ENCODE peak calls at places on chromosomes 11 and 22, in six cellular contexts. K, W, U, A, R and P are unnamed samples.

GRCh38 chr11:88552377-88553029 is 215.0 kb upstream of the CTSC start:
- DNase-seq in K (peak), U (peak), W (peak), R (peak), A (peak), P (no peak)

GRCh38 chr22:32649515-32650200 is 151.8 kb upstream of the TIMP3 start:
- DNase-seq in K (no peak), R (peak), U (no peak), A (no peak), W (no peak), P (no peak)

GRCh38 chr11:111359223-111360149 is 19.6 kb downstream of the POU2AF1 start:
- DNase-seq in A (no peak), W (no peak), R (no peak), U (no peak), K (peak), P (no peak)

GRCh38 chr11:111069076-111069475 is 176.4 kb upstream of the POU2AF2 start:
- DNase-seq in W (peak), R (peak), A (no peak), K (peak), U (peak), P (no peak)

GRCh38 chr22:35850831-35851230 is 133.2 kb downstream of the APOL5 start:
- DNase-seq in K (no peak), R (no peak), W (no peak), U (no peak), A (no peak), P (no peak)

GRCh38 chr11:6703247-6704063 is 20.3 kb upstream of the MRPL17 start:
- DNase-seq in K (peak), R (peak), W (peak), A (peak), U (peak), P (peak)

GRCh38 chr11:132475046-132475445 is 1057.3 kb downstream of the OPCML start:
- DNase-seq in R (no peak), W (no peak), K (peak), A (no peak), U (no peak), P (no peak)

GRCh38 chr11:98307827-98308491 is 712.8 kb upstream of the CNTN5 start:
- DNase-seq in R (no peak), K (no peak), W (no peak), U (no peak), A (no peak), P (no peak)

GRCh38 chr11:37616291-37616690 is 1018.3 kb upstream of the RAG2 start:
- DNase-seq in W (no peak), R (no peak), A (no peak), U (no peak), K (no peak), P (no peak)

GRCh38 chr11:35344990-35345655 is 74.2 kb downstream of the SLC1A2 start:
- DNase-seq in K (no peak), W (no peak), R (no peak), A (no peak), U (no peak), P (no peak)

GRCh38 chr11:28834877-28835276 is 726.7 kb downstream of the METTL15 start:
- DNase-seq in U (peak), R (no peak), K (peak), W (no peak), A (no peak), P (peak)

GRCh38 chr11:67700141-67700540 is 25.7 kb upstream of the ALDH3B2 start:
- DNase-seq in U (no peak), K (no peak), R (no peak), A (peak), W (peak), P (no peak)

GRCh38 chr11:79160786-79161403 is 279.9 kb downstream of the TENM4 start:
- DNase-seq in W (peak), R (no peak), U (peak), A (no peak), K (peak), P (no peak)

GRCh38 chr11:76233936-76234703 is 27.8 kb upstream of the WNT11 start:
- DNase-seq in W (peak), U (no peak), K (peak), R (peak), A (no peak), P (no peak)

GRCh38 chr22:50272103-50272782 is 2.1 kb upstream of the MAPK11 start:
- DNase-seq in K (no peak), A (no peak), W (peak), U (no peak), R (peak), P (no peak)

GRCh38 chr11:12220305-12220704 is 109.9 kb downstream of the MICAL2 start:
- DNase-seq in A (no peak), W (no peak), R (no peak), K (no peak), U (no peak), P (no peak)

GRCh38 chr22:48045369-48045768 is 1282.9 kb downstream of the TBC1D22A start:
- DNase-seq in A (no peak), K (no peak), U (no peak), W (no peak), R (no peak), P (no peak)

GRCh38 chr11:103395612-103396011 is 286.4 kb downstream of the DYNC2H1 start:
- DNase-seq in R (no peak), K (peak), W (no peak), U (peak), A (no peak), P (peak)

GRCh38 chr22:20433686-20434241 is 3.9 kb downstream of the SCARF2 start:
- DNase-seq in R (no peak), K (no peak), U (no peak), W (no peak), A (no peak), P (no peak)

GRCh38 chr11:16987205-16987568 is 27.0 kb downstream of the PLEKHA7 start:
- DNase-seq in W (no peak), A (peak), R (peak), U (no peak), K (no peak), P (no peak)

GRCh38 chr22:50545522-50546325 is at the start of gene KLHDC7B:
- DNase-seq in R (no peak), U (no peak), K (no peak), A (no peak), W (no peak), P (no peak)

GRCh38 chr11:70270877-70271634 is 566 bp downstream of the PPFIA1 start:
- DNase-seq in A (peak), R (peak), W (peak), U (peak), K (peak), P (no peak)

GRCh38 chr11:4683020-4683419 is 14.6 kb downstream of the OR51E2 start:
- DNase-seq in A (no peak), W (no peak), K (peak), U (no peak), R (no peak), P (no peak)

GRCh38 chr11:15815246-15816209 is 540.8 kb downstream of the SOX6 start:
- DNase-seq in R (no peak), W (no peak), U (no peak), K (peak), A (no peak), P (no peak)

GRCh38 chr11:108975641-108976071 is 310.8 kb downstream of the DDX10 start:
- DNase-seq in A (no peak), R (peak), U (no peak), K (no peak), W (no peak), P (no peak)

GRCh38 chr11:61955416-61956135 is 5.4 kb downstream of the BEST1 start:
- DNase-seq in K (no peak), U (no peak), W (peak), A (no peak), R (no peak), P (no peak)

GRCh38 chr11:121067912-121068652 is 33.0 kb upstream of the TECTA start:
- DNase-seq in U (no peak), W (no peak), A (no peak), R (no peak), K (no peak), P (no peak)

GRCh38 chr11:128451651-128452470 is 135.5 kb downstream of the ETS1 start:
- DNase-seq in U (no peak), A (no peak), W (peak), R (no peak), K (peak), P (no peak)

GRCh38 chr11:121250843-121251242 is 41.7 kb upstream of the SC5D start:
- DNase-seq in W (no peak), A (peak), U (peak), R (no peak), K (peak), P (no peak)

GRCh38 chr11:114819028-114819427 is 140.7 kb downstream of the NXPE2 start:
- DNase-seq in W (no peak), R (no peak), A (no peak), K (peak), U (no peak), P (no peak)

GRCh38 chr11:11510939-11511338 is 110.9 kb downstream of the GALNT18 start:
- DNase-seq in A (no peak), K (peak), U (no peak), R (no peak), W (peak), P (peak)

GRCh38 chr22:36471341-36471821 is 10.1 kb downstream of the TXN2 start:
- DNase-seq in W (no peak), K (peak), R (peak), A (no peak), U (peak), P (no peak)

GRCh38 chr22:20979243-20979809 is 2.8 kb upstream of the LZTR1 start:
- DNase-seq in W (peak), K (peak), U (no peak), A (no peak), R (no peak), P (peak)

GRCh38 chr22:21762712-21763581 is 27.4 kb upstream of the YPEL1 start:
- DNase-seq in K (peak), R (no peak), W (no peak), U (no peak), A (no peak), P (no peak)

DNA sequence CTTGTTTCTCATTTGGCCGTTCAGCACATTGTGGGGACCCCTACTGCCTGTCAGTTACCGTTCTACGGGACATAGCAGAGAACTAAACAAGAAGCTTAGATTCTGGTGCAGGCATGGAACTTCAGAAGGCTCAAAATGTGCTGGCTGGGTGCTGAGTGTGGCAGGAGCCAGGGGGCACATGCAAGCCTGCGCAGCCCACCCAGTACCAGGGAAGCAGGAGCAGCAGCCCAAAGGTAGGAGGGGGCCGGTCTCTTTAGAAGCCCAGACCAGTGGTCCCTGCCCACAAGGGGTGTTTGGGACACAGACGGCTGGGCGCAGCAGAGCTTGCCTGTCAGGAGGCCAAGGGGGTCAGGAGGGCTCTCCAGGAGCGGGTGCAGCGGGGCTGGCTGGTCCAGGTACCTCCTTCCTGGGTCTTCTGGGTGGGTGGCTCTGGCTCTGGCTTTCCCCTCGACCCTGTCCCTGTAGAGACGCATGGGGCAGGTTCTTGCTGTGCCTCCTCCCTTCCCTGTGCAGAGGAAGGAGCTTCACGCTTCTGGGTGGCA is 2.2 kb downstream of the PTDSS2 start:
- DNase-seq in U (no peak), R (no peak), A (no peak), W (no peak), K (no peak), P (no peak)
- H3K4me3 ChIP-seq in U (no peak), R (no peak), A (no peak), W (no peak), K (no peak), P (no peak)

GRCh38 chr11:30960387-30960992 is 374.3 kb upstream of the MPPED2 start:
- DNase-seq in K (no peak), U (peak), W (peak), A (no peak), R (no peak), P (no peak)
- TF ChIP-seq CTCF in K (peak), U (peak), W (peak), A (peak), R (peak), P (peak)

GRCh38 chr22:31488988-31489617 is 539 bp downstream of the EIF4ENIF1 start:
- DNase-seq in R (no peak), K (peak), A (no peak), W (peak), U (peak), P (no peak)

GRCh38 chr22:31489632-31490495 is at the start of gene EIF4ENIF1:
- DNase-seq in W (peak), U (peak), A (peak), R (peak), K (peak), P (no peak)

GRCh38 chr22:31490496-31490925 is 869 bp upstream of the EIF4ENIF1 start:
- DNase-seq in W (peak), R (peak), U (peak), K (peak), A (peak), P (no peak)

GRCh38 chr22:31492151-31492550 is 2.5 kb upstream of the EIF4ENIF1 start:
- DNase-seq in K (no peak), W (no peak), A (no peak), R (no peak), U (no peak), P (no peak)

GRCh38 chr22:31491218-31491962 is 1.7 kb upstream of the EIF4ENIF1 start:
- DNase-seq in K (no peak), R (no peak), U (no peak), W (peak), A (no peak), P (no peak)
- H3K4me3 ChIP-seq in K (peak), R (peak), U (peak), W (peak), A (no peak), P (no peak)

GRCh38 chr22:22767876-22768602 is 119.6 kb upstream of the IGLL5 start:
- DNase-seq in U (peak), W (peak), R (no peak), K (no peak), A (no peak), P (no peak)
- TF ChIP-seq CTCF in U (peak), W (peak), R (no peak), K (no peak), A (no peak), P (no peak)

DNA sequence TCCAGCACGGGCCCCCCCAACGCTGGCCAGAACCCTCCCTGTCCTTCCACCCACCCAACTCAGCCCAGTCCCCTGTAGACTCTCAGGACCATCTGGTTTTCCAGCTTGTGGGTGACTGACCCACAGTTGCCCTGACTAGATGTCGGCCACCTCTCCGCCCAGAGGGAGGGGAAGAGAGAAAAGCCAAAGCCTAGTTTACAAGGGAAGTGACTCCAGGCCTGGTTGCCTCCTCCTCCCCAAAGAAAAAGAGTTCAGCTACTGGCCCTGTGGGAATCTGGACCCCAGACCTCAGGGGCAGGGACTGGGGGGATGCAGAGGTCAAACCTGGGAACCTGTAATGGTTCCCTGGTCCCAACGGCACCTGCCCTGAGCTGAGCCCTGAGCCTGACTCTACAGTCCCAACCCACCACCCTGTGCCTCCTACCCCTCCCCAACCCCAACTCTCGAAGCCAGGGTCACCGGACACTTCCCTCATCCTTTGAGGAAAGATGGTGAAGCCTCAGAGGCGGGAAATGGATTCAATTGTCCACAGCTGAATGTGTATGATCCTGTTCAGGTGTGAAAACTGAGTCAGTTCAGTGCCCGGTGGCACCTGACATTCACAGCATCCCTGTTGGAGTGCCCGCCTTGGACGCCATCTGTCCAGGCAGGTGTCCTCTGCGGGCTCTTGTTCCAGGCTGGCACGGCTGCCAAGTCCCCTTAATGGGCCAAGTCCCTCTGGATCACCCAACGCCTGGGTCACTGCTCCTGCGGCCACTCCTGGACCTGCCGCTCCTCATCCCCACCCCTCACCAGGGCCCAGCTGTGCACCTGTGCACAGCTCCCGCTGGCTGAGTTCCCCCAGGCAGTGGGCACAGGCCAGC is 21.0 kb upstream of the WNT7B start:
- DNase-seq in A (no peak), U (peak), R (no peak), K (no peak), W (no peak), P (no peak)
- H3K4me3 ChIP-seq in A (no peak), U (no peak), R (peak), K (no peak), W (no peak), P (no peak)

DNA sequence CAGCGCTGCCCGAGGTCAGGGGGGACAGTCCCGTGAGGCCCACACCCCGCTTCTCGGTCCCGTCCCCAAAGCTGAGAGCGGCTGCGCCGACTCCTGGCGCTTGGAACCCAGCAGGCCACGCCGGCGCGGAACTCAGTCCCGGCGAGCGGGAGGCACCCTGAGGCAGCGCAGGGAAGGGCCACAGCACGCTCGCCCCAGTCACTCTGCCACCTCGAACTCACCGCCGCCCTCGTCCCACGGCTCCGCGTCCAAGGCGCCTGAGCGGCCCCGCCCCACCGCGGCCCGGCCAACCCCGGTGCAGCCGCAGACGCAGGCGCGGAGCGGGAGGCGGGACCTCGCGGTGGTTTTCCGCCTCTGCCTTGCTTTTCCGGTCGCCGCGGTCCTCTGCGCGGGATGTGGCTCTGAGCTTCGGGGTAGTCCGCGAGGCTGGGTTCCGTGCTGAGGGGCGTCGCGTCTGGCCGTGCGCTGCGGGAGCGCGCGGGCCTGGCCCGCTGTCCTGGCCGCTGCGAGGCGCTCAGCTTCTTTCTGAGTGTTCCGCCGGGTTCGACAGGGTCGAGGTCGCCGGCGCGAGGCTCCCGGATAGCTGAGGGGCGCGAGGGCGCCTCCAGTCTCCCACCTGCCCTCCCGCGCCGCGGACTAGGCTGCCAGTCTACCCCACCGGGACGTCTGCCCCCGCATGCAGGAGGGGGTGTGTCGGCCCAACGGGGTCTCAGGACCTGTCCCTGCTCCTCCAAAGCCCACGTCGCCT is at the start of gene CDPF1:
- DNase-seq in K (peak), U (peak), A (peak), R (peak), W (peak), P (peak)
- TF ChIP-seq CTCF in K (peak), U (no peak), A (no peak), R (no peak), W (no peak), P (no peak)

GRCh38 chr11:77789731-77790476 is 30.6 kb downstream of the RSF1 start:
- DNase-seq in R (no peak), W (no peak), U (no peak), A (no peak), K (no peak), P (no peak)
- H3K4me3 ChIP-seq in R (no peak), W (no peak), U (no peak), A (no peak), K (no peak), P (no peak)

DNA sequence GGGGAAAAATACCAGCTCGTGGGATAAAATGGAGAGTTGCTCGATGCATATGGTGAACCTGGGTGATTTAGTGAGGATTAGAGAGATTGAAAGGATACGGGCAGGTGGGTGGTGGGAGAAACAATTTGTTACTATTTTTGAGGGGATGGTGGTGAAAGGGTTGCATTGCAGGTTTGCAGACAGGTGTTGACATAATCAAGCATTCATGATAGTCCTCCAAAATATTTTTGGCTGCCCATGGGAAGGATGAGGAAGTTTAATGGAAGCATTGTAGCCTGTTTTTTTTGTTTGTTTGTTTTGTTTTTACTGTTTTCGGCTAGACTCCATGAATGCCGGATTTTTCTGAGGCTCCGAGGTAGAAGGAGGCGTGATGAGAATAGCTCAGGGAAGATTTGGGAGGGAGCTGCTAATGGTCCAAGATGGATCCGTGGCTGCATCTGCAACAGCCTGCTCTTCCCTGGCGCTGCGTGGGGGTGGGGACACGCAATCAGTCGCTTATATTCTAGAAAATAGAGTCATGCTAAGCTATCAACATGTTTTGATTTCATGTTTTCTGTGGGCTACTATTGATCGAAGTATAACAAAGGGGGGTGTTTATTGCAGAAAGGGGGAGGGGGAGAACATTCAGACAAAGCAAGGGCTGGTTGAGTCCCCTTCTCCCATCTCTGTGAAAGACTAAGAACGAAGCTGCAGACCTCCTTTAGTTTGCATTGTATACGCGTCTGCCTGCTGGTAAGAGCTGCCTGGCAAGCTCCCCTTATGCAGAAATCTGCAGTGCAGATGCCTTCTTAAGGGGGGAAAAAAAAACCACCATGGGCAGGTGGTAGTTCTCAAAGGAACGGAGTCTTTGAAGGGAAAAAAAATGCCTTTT is 980 bp downstream of the RTN3 start:
- DNase-seq in A (no peak), K (peak), W (peak), U (peak), R (no peak), P (no peak)
- TF ChIP-seq CTCF in A (peak), K (peak), W (peak), U (peak), R (peak), P (peak)